ENCODE peak calls at places on chromosome 12, in five cellular contexts. R is fibroblast of lung; G is CD8-positive, alpha-beta T cell; V is psoas muscle; B is cardiac muscle cell. S is an unnamed sample.
A peak's percentile ranks its signal among the peaks of the same experiment; 100 is the strongest.

GRCh38 chr12:124655317-124656213 is 88.2 kb upstream of the NCOR2 start:
- DNase-seq in R (peak; percentile 97), G (no peak), V (peak; percentile 87), B (peak; percentile 98), S (peak; percentile 94)

GRCh38 chr12:103505371-103506236 is 9.8 kb upstream of the C12orf42 start:
- DNase-seq in R (peak; percentile 3), G (no peak), V (no peak), B (no peak), S (no peak)

GRCh38 chr12:6072302-6072752 is 52.1 kb downstream of the VWF start:
- DNase-seq in R (peak; percentile 74), G (no peak), V (no peak), B (peak; percentile 92), S (no peak)

GRCh38 chr12:102879144-102879763 is 37.8 kb downstream of the PAH start:
- DNase-seq in R (peak; percentile 24), G (no peak), V (peak; percentile 57), B (peak; percentile 25), S (peak; percentile 80)

GRCh38 chr12:6943719-6944380 is at the start of the genes C12orf57 and RNU7-1:
- DNase-seq in R (peak; percentile 90), G (peak; percentile 63), V (peak; percentile 88), B (peak; percentile 86), S (peak; percentile 78)

GRCh38 chr12:89756638-89757321 is 48.1 kb upstream of the ATP2B1 start:
- DNase-seq in R (peak; percentile 98), G (no peak), V (no peak), B (peak; percentile 99), S (no peak)

GRCh38 chr12:121232977-121233627 is 23.2 kb downstream of the P2RX4 start:
- DNase-seq in R (no peak), G (no peak), V (peak; percentile 37), B (no peak), S (no peak)

GRCh38 chr12:24839268-24839791 is 109.6 kb downstream of the BCAT1 start:
- DNase-seq in R (peak; percentile 81), G (no peak), V (no peak), B (peak; percentile 39), S (no peak)

GRCh38 chr12:119008691-119009221 is 27.4 kb downstream of the SRRM4 start:
- DNase-seq in R (no peak), G (no peak), V (no peak), B (no peak), S (no peak)

GRCh38 chr12:121086896-121087295 is 45.8 kb upstream of the P2RX7 start:
- DNase-seq in R (no peak), G (no peak), V (no peak), B (no peak), S (no peak)

GRCh38 chr12:25877446-25877845 is 81.0 kb upstream of the RASSF8 start:
- DNase-seq in R (no peak), G (no peak), V (no peak), B (no peak), S (no peak)

GRCh38 chr12:25882266-25882665 is 76.2 kb upstream of the RASSF8 start:
- DNase-seq in R (no peak), G (no peak), V (no peak), B (no peak), S (no peak)

GRCh38 chr12:25872137-25872536 is 86.3 kb upstream of the RASSF8 start:
- DNase-seq in R (no peak), G (no peak), V (no peak), B (no peak), S (no peak)

GRCh38 chr12:25875661-25876060 is 82.8 kb upstream of the RASSF8 start:
- DNase-seq in R (peak; percentile 16), G (no peak), V (no peak), B (peak; percentile 44), S (no peak)

GRCh38 chr12:25876383-25877045 is 82.0 kb upstream of the RASSF8 start:
- DNase-seq in R (no peak), G (no peak), V (no peak), B (no peak), S (no peak)
- H3K36me3 ChIP-seq in R (no peaks in the 10 kb centered on the region), G (no peaks in the 10 kb centered on the region), V (no peaks in the 10 kb centered on the region), B (no peaks in the 10 kb centered on the region), S (no peaks in the 10 kb centered on the region)

GRCh38 chr12:25960176-25960575 is 1.7 kb downstream of the RASSF8 start:
- DNase-seq in R (peak; percentile 45), G (no peak), V (no peak), B (peak; percentile 57), S (peak; percentile 46)

GRCh38 chr12:25959069-25959961 is 833 bp downstream of the RASSF8 start:
- DNase-seq in R (peak; percentile 83), G (no peak), V (peak; percentile 76), B (peak; percentile 88), S (peak; percentile 64)

GRCh38 chr12:25960926-25961325 is 2.4 kb downstream of the RASSF8 start:
- DNase-seq in R (no peak), G (no peak), V (no peak), B (no peak), S (no peak)

GRCh38 chr12:25957898-25958253 is 606 bp upstream of the RASSF8 start:
- DNase-seq in R (peak; percentile 85), G (no peak), V (no peak), B (peak; percentile 81), S (no peak)

GRCh38 chr12:25958254-25959068 is at the start of gene RASSF8:
- DNase-seq in R (peak; percentile 70), G (no peak), V (peak; percentile 86), B (peak; percentile 89), S (peak; percentile 66)
- H3K27ac ChIP-seq in R (peak within 1 kb of the TSS; percentile 96), G (no peak within 1 kb of the TSS), V (peak within 1 kb of the TSS; percentile 90), B (peak within 1 kb of the TSS; percentile 99), S (peak within 1 kb of the TSS; percentile 96)

DNA sequence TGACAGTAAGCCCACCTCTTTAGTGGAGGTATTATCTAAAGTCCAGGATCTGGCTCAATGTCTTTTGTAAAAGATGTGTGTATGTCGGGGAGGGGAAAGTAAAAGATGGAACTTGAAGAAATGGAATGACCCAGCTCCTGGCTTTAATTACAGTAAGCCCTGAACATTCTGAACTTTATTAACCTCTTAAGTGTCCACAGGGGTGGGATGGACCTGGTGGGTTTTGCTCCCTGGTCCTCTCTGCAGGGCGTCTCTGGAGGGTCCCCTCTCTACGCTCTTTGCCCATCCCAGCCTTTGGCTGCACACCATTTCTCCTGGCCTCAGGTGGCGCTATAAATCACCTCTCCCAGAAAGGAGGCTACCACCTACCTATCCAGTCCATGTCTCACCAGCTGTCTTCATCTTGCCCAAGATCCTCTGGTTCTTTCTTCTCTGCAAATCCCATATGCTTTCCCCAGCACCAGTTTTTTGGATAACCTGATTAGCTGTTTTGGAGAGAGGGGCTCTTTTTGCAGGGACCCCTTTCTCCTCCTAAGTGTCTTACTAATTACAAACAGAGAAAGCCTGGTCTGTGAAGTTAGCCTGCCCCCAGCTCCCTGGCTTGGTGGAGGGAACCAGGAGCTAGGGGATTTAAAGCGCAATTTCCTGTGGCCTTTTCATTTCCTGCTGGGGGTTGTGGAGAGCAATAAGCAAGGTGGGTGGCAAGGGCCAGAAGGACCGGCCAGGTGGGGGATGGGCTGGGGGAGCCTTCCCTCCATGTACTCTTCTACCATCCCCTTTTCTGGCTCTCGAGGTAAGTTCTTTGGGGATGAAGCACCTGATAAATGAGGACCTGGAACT is 3.9 kb upstream of the CISTR start:
- DNase-seq in R (no peak), G (no peak), V (no peak), B (no peak), S (no peak)
- H3K4me1 ChIP-seq in R (peaks cover 4% of the 10 kb centered on the region), G (peaks cover 13% of the 10 kb centered on the region), V (peaks cover 9% of the 10 kb centered on the region), B (no peaks in the 10 kb centered on the region), S (peaks cover 12% of the 10 kb centered on the region)

DNA sequence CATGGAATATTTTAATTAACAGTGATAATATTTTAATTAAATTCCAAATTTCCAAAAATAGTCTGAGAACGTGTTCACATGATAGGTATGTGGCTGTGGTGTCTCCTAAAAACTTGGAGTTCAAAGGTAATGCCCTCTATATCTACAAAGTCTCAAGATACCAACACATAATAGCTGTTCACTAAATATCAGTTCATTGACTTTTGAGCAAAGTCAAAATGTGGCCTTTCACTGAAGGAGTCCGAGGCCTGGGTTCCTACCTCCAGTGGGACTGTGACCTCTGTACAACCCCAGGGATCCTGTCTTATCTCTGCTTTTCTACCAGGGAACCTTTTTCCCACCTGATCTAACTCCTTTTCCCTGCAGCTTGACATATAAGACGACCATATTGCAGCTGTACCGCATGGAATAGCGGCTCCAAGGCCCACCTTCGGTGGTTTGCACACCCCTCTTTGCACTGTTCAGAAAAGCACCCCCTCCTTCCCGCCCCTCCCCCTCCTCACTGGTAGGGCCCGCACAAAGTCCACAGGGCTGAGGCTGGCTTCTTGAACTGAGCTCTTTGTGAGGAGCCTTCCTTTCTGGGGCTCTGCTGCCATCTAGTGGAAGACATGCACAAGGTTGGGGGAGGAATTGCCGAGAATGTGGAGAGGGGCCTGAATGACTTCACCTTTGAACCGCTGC is 3.1 kb downstream of the CCND2 start:
- DNase-seq in R (peak; percentile 78), G (peak; percentile 88), V (peak; percentile 86), B (peak; percentile 92), S (peak; percentile 89)
- H3K36me3 ChIP-seq in R (no peaks in the 10 kb centered on the region), G (peaks cover 50% of the 10 kb centered on the region), V (no peaks in the 10 kb centered on the region), B (no peaks in the 10 kb centered on the region), S (no peaks in the 10 kb centered on the region)

GRCh38 chr12:95117178-95117599 is 43.8 kb upstream of the NR2C1 start:
- DNase-seq in R (peak; percentile 66), G (peak; percentile 67), V (no peak), B (peak; percentile 84), S (peak; percentile 87)
- H3K27ac ChIP-seq in R (no peak overlapping the region), G (no peak overlapping the region), V (no peak overlapping the region), B (peak overlapping the region; percentile 34), S (no peak overlapping the region)

GRCh38 chr12:52041695-52042123 is 9.5 kb upstream of the NR4A1 start:
- DNase-seq in R (no peak), G (peak; percentile 57), V (no peak), B (peak; percentile 60), S (peak; percentile 67)
- H3K4me1 ChIP-seq in R (peaks cover 16% of the 10 kb centered on the region), G (peaks cover 38% of the 10 kb centered on the region), V (peaks cover 54% of the 10 kb centered on the region), B (peaks cover under 1% of the 10 kb centered on the region), S (peaks cover 84% of the 10 kb centered on the region)

GRCh38 chr12:101747695-101748094 is 8.4 kb upstream of the SYCP3 start:
- DNase-seq in R (no peak), G (no peak), V (no peak), B (no peak), S (no peak)

GRCh38 chr12:101746661-101747060 is 7.4 kb upstream of the SYCP3 start:
- DNase-seq in R (no peak), G (no peak), V (no peak), B (peak; percentile 13), S (no peak)

GRCh38 chr12:101743242-101743641 is 4.0 kb upstream of the SYCP3 start:
- DNase-seq in R (no peak), G (no peak), V (no peak), B (no peak), S (no peak)

GRCh38 chr12:101743724-101744472 is 4.6 kb upstream of the SYCP3 start:
- DNase-seq in R (no peak), G (no peak), V (no peak), B (no peak), S (no peak)

DNA sequence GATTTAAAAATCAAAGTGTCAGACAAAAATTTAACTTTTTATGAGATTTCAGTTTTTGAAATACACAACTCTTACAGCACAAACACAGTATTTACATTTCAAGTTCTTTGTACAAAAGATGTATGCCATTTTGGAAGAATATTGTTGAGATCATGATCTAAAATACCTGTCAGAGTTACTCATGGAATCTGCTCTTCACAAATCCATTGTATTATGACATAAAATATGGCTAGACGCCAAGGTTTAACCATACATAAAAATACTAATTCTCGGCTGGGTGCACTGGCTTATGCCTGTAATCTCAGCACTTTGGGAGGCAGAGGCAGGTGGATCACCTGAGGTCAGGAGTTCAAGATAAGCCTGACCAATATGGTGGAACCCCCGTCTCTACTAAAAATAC is 6.2 kb upstream of the SYCP3 start:
- DNase-seq in R (no peak), G (no peak), V (no peak), B (no peak), S (no peak)
- H3K36me3 ChIP-seq in R (no peaks in the 10 kb centered on the region), G (peaks cover 23% of the 10 kb centered on the region), V (peaks cover 95% of the 10 kb centered on the region), B (peaks cover 3% of the 10 kb centered on the region), S (no peaks in the 10 kb centered on the region)

GRCh38 chr12:65014504-65015271 is 106.4 kb downstream of the WIF1 start:
- DNase-seq in R (no peak), G (no peak), V (no peak), B (no peak), S (no peak)
- H3K27ac ChIP-seq in R (no peak overlapping the region), G (no peak overlapping the region), V (no peak overlapping the region), B (no peak overlapping the region), S (no peak overlapping the region)